ENCODE peak calls at places on chromosomes 2 and 18, in six cellular contexts. F is K562, C is WTC11, R is GM12878, G is HepG2, W is H1. P is an unnamed sample.

GRCh38 chr2:192885569-192886160 is 690.9 kb upstream of the TMEFF2 start:
- DNase-seq in F (no peak), C (no peak), R (no peak), G (peak; percentile 24), W (no peak), P (no peak)

GRCh38 chr2:206211657-206212255 is 52.1 kb downstream of the EEF1B2 start:
- DNase-seq in F (no peak), C (no peak), R (no peak), G (no peak), W (no peak), P (no peak)

GRCh38 chr2:165406053-165406628 is 63.4 kb upstream of the CSRNP3 start:
- DNase-seq in F (no peak), C (no peak), R (no peak), G (no peak), W (no peak), P (no peak)

GRCh38 chr2:170770304-170771048 is at the start of gene ERICH2:
- DNase-seq in F (peak; percentile 98), C (peak; percentile 84), R (no peak), G (peak; percentile 81), W (peak; percentile 82), P (peak; percentile 80)

GRCh38 chr2:62112192-62112591 is 83.7 kb upstream of the B3GNT2 start:
- DNase-seq in F (no peak), C (no peak), R (no peak), G (no peak), W (no peak), P (no peak)

GRCh38 chr2:232137748-232138147 is 176.2 kb downstream of the DIS3L2 start:
- DNase-seq in F (no peak), C (no peak), R (no peak), G (no peak), W (no peak), P (no peak)

GRCh38 chr2:234081970-234082822 is 31.7 kb downstream of the SPP2 start:
- DNase-seq in F (no peak), C (no peak), R (no peak), G (peak; percentile 46), W (no peak), P (no peak)

GRCh38 chr18:27223570-27224340 is 38.6 kb upstream of the CHST9 start:
- DNase-seq in F (no peak), C (peak; percentile 58), R (no peak), G (no peak), W (no peak), P (no peak)

GRCh38 chr2:27356056-27356381 is 545 bp downstream of the GTF3C2 start:
- DNase-seq in F (no peak), C (peak; percentile 53), R (no peak), G (peak; percentile 80), W (peak; percentile 69), P (no peak)

GRCh38 chr2:1170711-1171110 is 220.1 kb downstream of the SNTG2 start:
- DNase-seq in F (no peak), C (no peak), R (no peak), G (no peak), W (no peak), P (no peak)

GRCh38 chr2:171327043-171327496 is 106.7 kb downstream of the METTL8 start:
- DNase-seq in F (no peak), C (no peak), R (no peak), G (no peak), W (peak; percentile 43), P (no peak)

GRCh38 chr2:240186191-240186725 is 45.8 kb upstream of the OTOS start:
- DNase-seq in F (no peak), C (no peak), R (no peak), G (no peak), W (no peak), P (no peak)

GRCh38 chr2:74945783-74946165 is 12.7 kb upstream of the POLE4 start:
- DNase-seq in F (no peak), C (no peak), R (no peak), G (no peak), W (no peak), P (no peak)

GRCh38 chr2:240466579-240467148 is 31.2 kb downstream of the GPC1 start:
- DNase-seq in F (no peak), C (peak; percentile 5), R (no peak), G (no peak), W (peak; percentile 43), P (no peak)

GRCh38 chr18:68406761-68407160 is 308.1 kb downstream of the TMX3 start:
- DNase-seq in F (no peak), C (no peak), R (no peak), G (no peak), W (no peak), P (no peak)

GRCh38 chr18:6873352-6873751 is 143.8 kb downstream of the ARHGAP28 start:
- DNase-seq in F (no peak), C (no peak), R (no peak), G (no peak), W (no peak), P (no peak)

GRCh38 chr2:231305221-231305620 is 90.3 kb upstream of the B3GNT7 start:
- DNase-seq in F (no peak), C (no peak), R (no peak), G (no peak), W (no peak), P (no peak)

GRCh38 chr2:127082974-127083373 is 24.0 kb downstream of the BIN1 start:
- DNase-seq in F (no peak), C (no peak), R (no peak), G (no peak), W (no peak), P (no peak)

GRCh38 chr2:56522605-56523089 is 338.9 kb downstream of the CCDC85A start:
- DNase-seq in F (no peak), C (no peak), R (no peak), G (no peak), W (no peak), P (no peak)

GRCh38 chr2:106584304-106584954 is 97.3 kb downstream of the CD8B2 start:
- DNase-seq in F (no peak), C (peak; percentile 66), R (no peak), G (no peak), W (peak; percentile 58), P (no peak)

GRCh38 chr18:73099759-73100158 is 232.0 kb upstream of the NETO1 start:
- DNase-seq in F (no peak), C (no peak), R (no peak), G (no peak), W (no peak), P (no peak)

GRCh38 chr2:128978155-128978707 is 659.6 kb upstream of the HS6ST1 start:
- DNase-seq in F (no peak), C (no peak), R (no peak), G (no peak), W (no peak), P (no peak)

GRCh38 chr2:147031897-147032296 is 812.9 kb upstream of the ACVR2A start:
- DNase-seq in F (no peak), C (no peak), R (no peak), G (no peak), W (no peak), P (no peak)

GRCh38 chr2:25294573-25295462 is 46.9 kb downstream of the DNMT3A start:
- DNase-seq in F (no peak), C (no peak), R (no peak), G (no peak), W (no peak), P (peak; percentile 12)

DNA sequence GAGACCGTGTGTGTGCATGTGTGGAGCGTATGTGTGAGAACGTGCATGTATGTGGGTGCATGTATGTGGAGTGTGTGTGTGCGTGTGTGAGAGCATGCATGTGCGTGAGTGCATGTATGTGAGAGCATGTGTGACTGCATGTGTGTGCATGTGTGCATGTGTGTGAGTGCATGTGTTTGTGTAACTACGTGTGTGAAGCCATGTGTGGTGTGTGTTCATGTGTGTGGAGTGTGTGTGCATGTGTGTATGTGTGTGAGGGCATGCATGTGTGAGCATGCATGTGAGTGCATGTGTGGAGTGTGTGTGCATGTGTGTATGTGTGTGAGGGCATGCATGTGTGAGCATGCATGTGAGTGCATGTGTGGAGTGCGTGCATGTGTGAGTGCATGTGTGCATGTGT is 24.2 kb downstream of the TOGARAM2 start:
- DNase-seq in F (no peak), C (no peak), R (no peak), G (no peak), W (no peak), P (no peak)
- TF ChIP-seq ATF3 in F (no peak), C (no peak), R (no peak), G (no peak), W (no peak), P (no peak)

DNA sequence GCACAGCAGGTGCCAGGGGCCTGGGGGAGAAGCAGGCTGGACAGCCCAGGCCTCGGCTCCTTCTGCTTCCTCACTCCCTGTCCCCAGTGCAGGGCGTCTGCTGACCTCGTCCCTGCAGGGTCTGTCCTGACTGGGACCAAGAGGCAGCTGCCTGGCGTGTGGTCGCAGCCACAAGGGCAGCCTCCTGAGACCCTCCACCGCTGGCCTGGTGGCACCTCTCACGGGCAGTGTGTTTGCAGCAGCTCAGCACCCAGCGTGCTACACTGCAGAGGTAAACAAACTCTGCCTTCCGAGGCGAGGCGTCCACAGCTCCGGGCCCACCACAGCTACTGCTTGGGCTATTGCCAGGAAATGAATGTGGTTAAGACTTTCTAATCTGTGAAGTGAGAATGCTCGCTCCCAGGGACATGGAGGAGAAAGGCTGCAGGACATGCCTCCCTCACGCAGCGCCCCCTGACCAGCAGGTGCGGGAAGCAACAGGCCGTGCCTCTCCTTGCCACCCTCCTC is 46.1 kb upstream of the HPCAL1 start:
- DNase-seq in F (no peak), C (peak; percentile 8), R (no peak), G (no peak), W (no peak), P (no peak)
- TF ChIP-seq ATF3 in F (no peak), C (no peak), R (no peak), G (no peak), W (no peak), P (no peak)

GRCh38 chr18:79916546-79917350 is 34.7 kb downstream of the SLC66A2 start:
- DNase-seq in F (no peak), C (no peak), R (no peak), G (no peak), W (peak; percentile 40), P (no peak)
- TF ChIP-seq ATF3 in F (no peak), C (no peak), R (no peak), G (no peak), W (no peak), P (no peak)

GRCh38 chr2:197307933-197308521 is 2.6 kb downstream of the ANKRD44 start:
- DNase-seq in F (no peak), C (no peak), R (no peak), G (no peak), W (no peak), P (no peak)
- TF ChIP-seq ATF3 in F (no peak), C (no peak), R (no peak), G (no peak), W (no peak), P (no peak)

DNA sequence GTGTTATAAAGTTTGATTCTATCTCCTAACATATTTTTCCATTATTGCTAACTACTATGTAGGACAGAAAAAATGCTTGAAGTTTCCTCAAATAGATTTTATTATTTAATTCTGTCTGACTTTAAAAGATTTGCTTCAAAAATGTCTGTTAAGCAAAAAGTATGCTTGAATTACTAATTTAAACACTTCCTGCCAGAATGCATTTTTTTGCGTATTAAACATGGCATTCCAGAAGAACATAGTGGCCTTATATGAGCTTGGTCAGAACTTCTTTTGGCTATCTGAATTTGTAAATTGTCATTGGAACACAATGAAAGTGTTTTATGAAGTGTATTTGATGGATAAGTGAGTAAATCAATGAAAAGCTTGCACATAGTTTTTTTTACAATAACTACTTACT is 37.8 kb downstream of the MBD5 start:
- DNase-seq in F (no peak), C (no peak), R (no peak), G (no peak), W (no peak), P (no peak)
- TF ChIP-seq ATF3 in F (no peak), C (no peak), R (no peak), G (no peak), W (no peak), P (no peak)

P was measured in HCT116.